ENCODE peak calls at places on chromosomes 13 and 19, in five cellular contexts. One of them, this sample, is unnamed.

GRCh38 chr13:31053098-31053497 is 108.6 kb downstream of the HSPH1 start:
- DNase-seq in choroid plexus epithelial cell: peak; percentile 26
- DNase-seq in cardiac muscle cell: no peak
- DNase-seq in neural crest cell: no peak
- DNase-seq in CD4-positive, alpha-beta T cell: no peak
- DNase-seq in this sample: no peak

GRCh38 chr19:50203281-50204080 is at the start of gene MYH14:
- DNase-seq in choroid plexus epithelial cell: no peak
- DNase-seq in cardiac muscle cell: peak; percentile 98
- DNase-seq in neural crest cell: peak; percentile 88
- DNase-seq in CD4-positive, alpha-beta T cell: no peak
- DNase-seq in this sample: no peak

GRCh38 chr13:66578305-66578704 is 651.8 kb downstream of the PCDH9 start:
- DNase-seq in choroid plexus epithelial cell: peak; percentile 44
- DNase-seq in cardiac muscle cell: no peak
- DNase-seq in neural crest cell: no peak
- DNase-seq in CD4-positive, alpha-beta T cell: no peak
- DNase-seq in this sample: no peak

GRCh38 chr13:28805193-28805819 is 14.8 kb upstream of the MTUS2 start:
- DNase-seq in choroid plexus epithelial cell: peak; percentile 40
- DNase-seq in cardiac muscle cell: peak; percentile 12
- DNase-seq in neural crest cell: peak; percentile 53
- DNase-seq in CD4-positive, alpha-beta T cell: no peak
- DNase-seq in this sample: peak; percentile 59

GRCh38 chr19:32924200-32924599 is 47.6 kb downstream of the CEP89 start:
- DNase-seq in choroid plexus epithelial cell: no peak
- DNase-seq in cardiac muscle cell: no peak
- DNase-seq in neural crest cell: no peak
- DNase-seq in CD4-positive, alpha-beta T cell: no peak
- DNase-seq in this sample: no peak

GRCh38 chr13:105441406-105441805 is 1094.1 kb downstream of the EFNB2 start:
- DNase-seq in choroid plexus epithelial cell: peak; percentile 38
- DNase-seq in cardiac muscle cell: no peak
- DNase-seq in neural crest cell: no peak
- DNase-seq in CD4-positive, alpha-beta T cell: no peak
- DNase-seq in this sample: no peak

GRCh38 chr13:52850396-52851152 is 2.1 kb upstream of the PCDH8 start:
- DNase-seq in choroid plexus epithelial cell: peak; percentile 27
- DNase-seq in cardiac muscle cell: peak; percentile 92
- DNase-seq in neural crest cell: peak; percentile 82
- DNase-seq in CD4-positive, alpha-beta T cell: no peak
- DNase-seq in this sample: peak; percentile 91

GRCh38 chr19:27776524-27776923 is 1436.4 kb downstream of the UQCRFS1 start:
- DNase-seq in choroid plexus epithelial cell: peak; percentile 2
- DNase-seq in cardiac muscle cell: no peak
- DNase-seq in neural crest cell: no peak
- DNase-seq in CD4-positive, alpha-beta T cell: no peak
- DNase-seq in this sample: no peak

GRCh38 chr19:53102186-53102585 is 1.0 kb downstream of the ZNF160 start:
- DNase-seq in choroid plexus epithelial cell: no peak
- DNase-seq in cardiac muscle cell: no peak
- DNase-seq in neural crest cell: no peak
- DNase-seq in CD4-positive, alpha-beta T cell: no peak
- DNase-seq in this sample: no peak

GRCh38 chr13:50891206-50891605 is 18.4 kb upstream of the RNASEH2B start:
- DNase-seq in choroid plexus epithelial cell: no peak
- DNase-seq in cardiac muscle cell: no peak
- DNase-seq in neural crest cell: no peak
- DNase-seq in CD4-positive, alpha-beta T cell: no peak
- DNase-seq in this sample: no peak

GRCh38 chr19:1079566-1080111 is 12.7 kb downstream of the ARHGAP45 start:
- DNase-seq in choroid plexus epithelial cell: no peak
- DNase-seq in cardiac muscle cell: no peak
- DNase-seq in neural crest cell: no peak
- DNase-seq in CD4-positive, alpha-beta T cell: peak; percentile 56
- DNase-seq in this sample: no peak

GRCh38 chr13:103140001-103140671 is 73.9 kb upstream of the SLC10A2 start:
- DNase-seq in choroid plexus epithelial cell: peak; percentile 57
- DNase-seq in cardiac muscle cell: peak; percentile 37
- DNase-seq in neural crest cell: no peak
- DNase-seq in CD4-positive, alpha-beta T cell: no peak
- DNase-seq in this sample: peak; percentile 30
- TF ChIP-seq CTCF in choroid plexus epithelial cell: peak; percentile 68
- TF ChIP-seq CTCF in cardiac muscle cell: peak; percentile 20
- TF ChIP-seq CTCF in neural crest cell: peak; percentile 61
- TF ChIP-seq CTCF in CD4-positive, alpha-beta T cell: no peak
- TF ChIP-seq CTCF in this sample: peak; percentile 68

GRCh38 chr19:45641274-45642105 is 2.3 kb upstream of the EML2 start:
- DNase-seq in choroid plexus epithelial cell: peak; percentile 83
- DNase-seq in cardiac muscle cell: peak; percentile 93
- DNase-seq in neural crest cell: peak; percentile 70
- DNase-seq in CD4-positive, alpha-beta T cell: peak; percentile 32
- DNase-seq in this sample: peak; percentile 59

GRCh38 chr19:45636902-45637301 is 2.3 kb downstream of the EML2 start:
- DNase-seq in choroid plexus epithelial cell: no peak
- DNase-seq in cardiac muscle cell: no peak
- DNase-seq in neural crest cell: no peak
- DNase-seq in CD4-positive, alpha-beta T cell: no peak
- DNase-seq in this sample: no peak

GRCh38 chr19:45640849-45641273 is 1.7 kb upstream of the EML2 start:
- DNase-seq in choroid plexus epithelial cell: no peak
- DNase-seq in cardiac muscle cell: peak; percentile 46
- DNase-seq in neural crest cell: no peak
- DNase-seq in CD4-positive, alpha-beta T cell: peak; percentile 25
- DNase-seq in this sample: no peak

GRCh38 chr19:45637890-45638667 is 1.1 kb downstream of the EML2 start:
- DNase-seq in choroid plexus epithelial cell: peak; percentile 68
- DNase-seq in cardiac muscle cell: no peak
- DNase-seq in neural crest cell: no peak
- DNase-seq in CD4-positive, alpha-beta T cell: no peak
- DNase-seq in this sample: no peak

GRCh38 chr19:45638930-45639729 is at the start of gene EML2:
- DNase-seq in choroid plexus epithelial cell: peak; percentile 17
- DNase-seq in cardiac muscle cell: peak; percentile 85
- DNase-seq in neural crest cell: peak; percentile 47
- DNase-seq in CD4-positive, alpha-beta T cell: peak; percentile 33
- DNase-seq in this sample: peak; percentile 22
- TF ChIP-seq CTCF in choroid plexus epithelial cell: peak; percentile 42
- TF ChIP-seq CTCF in cardiac muscle cell: peak; percentile 28
- TF ChIP-seq CTCF in neural crest cell: no peak
- TF ChIP-seq CTCF in CD4-positive, alpha-beta T cell: peak; percentile 32
- TF ChIP-seq CTCF in this sample: no peak

DNA sequence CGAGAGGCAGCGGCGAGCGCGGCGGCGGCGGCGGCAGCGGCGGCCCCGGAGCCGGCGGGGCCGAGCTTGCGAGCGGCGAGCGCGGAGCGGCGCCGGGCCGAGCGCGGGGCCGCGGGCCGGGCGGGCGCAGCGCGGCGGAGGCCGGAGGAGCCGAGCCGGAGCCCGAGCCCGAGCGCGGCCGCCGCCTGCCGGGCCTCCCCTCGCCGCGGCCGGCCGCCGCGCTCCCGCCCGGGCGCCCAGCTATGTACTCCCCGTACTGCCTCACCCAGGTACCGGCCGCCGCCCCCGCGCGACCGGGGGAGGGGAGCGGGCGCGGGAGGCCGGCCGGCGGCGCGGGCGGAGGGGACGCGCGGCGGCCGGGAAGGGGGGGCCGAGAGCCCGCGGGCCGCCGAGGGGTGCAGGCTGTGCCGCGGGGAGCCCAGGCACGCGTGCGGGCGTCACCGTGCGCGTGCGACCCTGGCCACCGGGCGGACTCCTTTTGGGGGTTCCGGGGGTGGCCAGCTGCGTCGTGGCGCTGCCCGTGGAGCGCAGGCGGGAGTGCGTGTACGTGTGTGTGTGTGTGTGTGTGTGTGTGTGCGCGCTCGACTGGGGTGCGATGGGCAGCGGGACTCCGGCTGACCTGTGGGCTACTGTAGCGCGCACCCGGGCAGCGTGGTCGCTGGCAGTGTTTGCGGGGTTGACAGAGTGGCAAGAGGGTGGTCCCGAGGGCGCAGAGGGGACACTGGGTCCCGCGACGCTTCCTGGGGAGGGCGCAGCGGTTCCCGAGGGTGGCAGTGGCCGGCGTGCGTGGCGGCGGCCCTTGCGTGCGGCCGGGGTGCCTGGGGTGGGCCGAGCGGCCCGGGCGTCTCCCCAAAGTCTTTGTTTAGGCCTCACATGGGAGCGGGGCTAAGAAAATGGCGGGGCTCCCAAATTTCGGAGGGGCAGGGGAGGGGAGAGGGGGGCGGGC is 594 bp downstream of the NFIX start:
- DNase-seq in choroid plexus epithelial cell: peak; percentile 38
- DNase-seq in cardiac muscle cell: no peak
- DNase-seq in neural crest cell: no peak
- DNase-seq in CD4-positive, alpha-beta T cell: no peak
- DNase-seq in this sample: no peak
- TF ChIP-seq CTCF in choroid plexus epithelial cell: no peak
- TF ChIP-seq CTCF in cardiac muscle cell: no peak
- TF ChIP-seq CTCF in neural crest cell: no peak
- TF ChIP-seq CTCF in CD4-positive, alpha-beta T cell: no peak
- TF ChIP-seq CTCF in this sample: no peak

GRCh38 chr19:43502419-43502976 is 2.0 kb downstream of the PHLDB3 start:
- DNase-seq in choroid plexus epithelial cell: no peak
- DNase-seq in cardiac muscle cell: no peak
- DNase-seq in neural crest cell: no peak
- DNase-seq in CD4-positive, alpha-beta T cell: no peak
- DNase-seq in this sample: no peak
- TF ChIP-seq CTCF in choroid plexus epithelial cell: no peak
- TF ChIP-seq CTCF in cardiac muscle cell: no peak
- TF ChIP-seq CTCF in neural crest cell: no peak
- TF ChIP-seq CTCF in CD4-positive, alpha-beta T cell: no peak
- TF ChIP-seq CTCF in this sample: no peak

GRCh38 chr13:59730026-59730425 is 433.7 kb downstream of the DIAPH3 start:
- DNase-seq in choroid plexus epithelial cell: no peak
- DNase-seq in cardiac muscle cell: no peak
- DNase-seq in neural crest cell: no peak
- DNase-seq in CD4-positive, alpha-beta T cell: no peak
- DNase-seq in this sample: no peak

GRCh38 chr13:59734393-59734792 is 429.3 kb downstream of the DIAPH3 start:
- DNase-seq in choroid plexus epithelial cell: no peak
- DNase-seq in cardiac muscle cell: no peak
- DNase-seq in neural crest cell: no peak
- DNase-seq in CD4-positive, alpha-beta T cell: no peak
- DNase-seq in this sample: no peak

DNA sequence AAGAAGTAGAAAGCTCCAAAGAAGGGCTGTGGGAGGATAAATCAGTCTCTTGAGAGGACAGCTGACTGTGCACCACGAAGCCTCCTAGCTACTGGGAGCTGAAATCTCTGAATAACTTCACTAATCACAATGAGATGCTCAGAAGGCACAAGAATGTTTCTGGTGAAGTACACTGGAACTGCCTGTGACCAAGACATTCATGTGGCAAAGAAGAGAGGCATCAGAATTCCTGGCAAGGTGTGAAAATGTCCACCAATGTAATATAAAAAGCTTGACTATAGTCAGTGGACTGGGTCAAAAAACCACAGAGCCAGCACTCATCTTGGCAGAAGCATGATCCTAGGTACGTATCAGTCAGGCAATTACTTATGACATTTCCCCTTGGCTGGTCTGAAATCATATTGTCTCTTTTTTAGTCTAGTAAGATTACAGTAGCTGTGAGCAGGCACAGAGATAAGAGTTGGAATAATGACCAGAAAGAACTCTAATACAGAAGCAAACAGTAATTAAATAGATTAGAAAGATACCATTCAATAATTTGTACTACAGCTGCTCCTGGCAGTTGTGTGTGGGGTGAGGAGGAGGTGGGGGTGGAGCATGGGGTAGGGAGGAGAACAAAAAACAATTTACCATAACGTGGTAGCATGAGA is 434.7 kb downstream of the DIAPH3 start:
- DNase-seq in choroid plexus epithelial cell: no peak
- DNase-seq in cardiac muscle cell: no peak
- DNase-seq in neural crest cell: no peak
- DNase-seq in CD4-positive, alpha-beta T cell: no peak
- DNase-seq in this sample: no peak
- TF ChIP-seq CTCF in choroid plexus epithelial cell: no peak
- TF ChIP-seq CTCF in cardiac muscle cell: no peak
- TF ChIP-seq CTCF in neural crest cell: no peak
- TF ChIP-seq CTCF in CD4-positive, alpha-beta T cell: no peak
- TF ChIP-seq CTCF in this sample: no peak

DNA sequence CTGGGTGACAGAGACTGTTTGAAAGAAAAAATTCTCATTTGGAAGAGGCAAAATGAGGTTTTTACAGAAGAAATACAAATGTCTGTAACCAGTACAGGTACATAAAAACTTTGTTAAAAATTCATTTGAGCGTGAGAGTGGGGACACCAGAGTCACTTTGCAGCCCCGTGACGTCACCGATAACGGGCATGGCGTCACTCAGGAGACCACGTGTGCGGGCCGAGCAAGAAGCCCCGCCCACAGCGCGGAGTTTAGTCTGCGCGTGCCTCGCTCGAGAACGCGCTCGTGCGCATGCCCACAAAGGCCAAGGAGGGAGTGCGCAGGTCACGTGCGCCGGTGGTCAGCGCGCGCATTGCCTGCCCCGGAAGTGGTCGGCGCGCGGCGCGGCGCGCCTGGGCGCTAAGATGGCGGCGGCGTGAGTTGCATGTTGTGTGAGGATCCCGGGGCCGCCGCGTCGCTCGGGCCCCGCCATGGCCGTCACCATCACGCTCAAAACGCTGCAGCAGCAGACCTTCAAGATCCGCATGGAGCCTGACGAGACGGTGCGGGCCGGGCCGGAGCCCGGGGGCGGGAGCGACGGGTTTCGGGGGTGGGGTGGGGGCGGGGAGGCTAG is at the start of gene RAD23A:
- DNase-seq in choroid plexus epithelial cell: peak; percentile 99
- DNase-seq in cardiac muscle cell: peak; percentile 99
- DNase-seq in neural crest cell: peak; percentile 99
- DNase-seq in CD4-positive, alpha-beta T cell: peak; percentile 97
- DNase-seq in this sample: peak; percentile 98
- TF ChIP-seq CTCF in choroid plexus epithelial cell: no peak
- TF ChIP-seq CTCF in cardiac muscle cell: no peak
- TF ChIP-seq CTCF in neural crest cell: no peak
- TF ChIP-seq CTCF in CD4-positive, alpha-beta T cell: no peak
- TF ChIP-seq CTCF in this sample: no peak

GRCh38 chr19:39924952-39925351 is 9.5 kb downstream of the FCGBP start:
- DNase-seq in choroid plexus epithelial cell: no peak
- DNase-seq in cardiac muscle cell: no peak
- DNase-seq in neural crest cell: no peak
- DNase-seq in CD4-positive, alpha-beta T cell: no peak
- DNase-seq in this sample: no peak
- TF ChIP-seq CTCF in choroid plexus epithelial cell: no peak
- TF ChIP-seq CTCF in cardiac muscle cell: no peak
- TF ChIP-seq CTCF in neural crest cell: no peak
- TF ChIP-seq CTCF in CD4-positive, alpha-beta T cell: no peak
- TF ChIP-seq CTCF in this sample: no peak

DNA sequence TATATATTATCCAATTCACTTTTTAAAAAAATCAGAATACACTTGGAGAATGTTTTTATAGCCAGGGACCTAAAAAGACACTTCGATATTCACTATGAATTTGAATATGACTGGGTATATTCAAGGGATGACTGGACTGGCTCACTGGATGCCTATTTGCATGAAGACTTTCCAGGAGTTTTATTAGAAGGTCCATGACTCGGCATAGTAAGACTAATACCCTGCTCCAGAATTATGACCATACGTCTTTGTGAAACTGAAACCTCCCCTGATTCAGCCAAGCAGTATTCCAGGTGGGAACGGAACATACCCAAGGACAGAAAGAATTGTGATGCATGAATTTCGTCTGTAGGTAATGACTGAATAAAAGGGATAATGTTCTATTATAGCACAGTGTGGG is 3.9 kb upstream of the FAM216B start:
- DNase-seq in choroid plexus epithelial cell: no peak
- DNase-seq in cardiac muscle cell: no peak
- DNase-seq in neural crest cell: no peak
- DNase-seq in CD4-positive, alpha-beta T cell: no peak
- DNase-seq in this sample: no peak
- TF ChIP-seq CTCF in choroid plexus epithelial cell: no peak
- TF ChIP-seq CTCF in cardiac muscle cell: no peak
- TF ChIP-seq CTCF in neural crest cell: no peak
- TF ChIP-seq CTCF in CD4-positive, alpha-beta T cell: no peak
- TF ChIP-seq CTCF in this sample: no peak

GRCh38 chr13:110813646-110814624 is 100.4 kb downstream of the ING1 start:
- DNase-seq in choroid plexus epithelial cell: no peak
- DNase-seq in cardiac muscle cell: no peak
- DNase-seq in neural crest cell: no peak
- DNase-seq in CD4-positive, alpha-beta T cell: no peak
- DNase-seq in this sample: no peak
- TF ChIP-seq CTCF in choroid plexus epithelial cell: peak; percentile 16
- TF ChIP-seq CTCF in cardiac muscle cell: no peak
- TF ChIP-seq CTCF in neural crest cell: peak; percentile 18
- TF ChIP-seq CTCF in CD4-positive, alpha-beta T cell: no peak
- TF ChIP-seq CTCF in this sample: no peak

This sample was measured in endothelial cell.